ENCODE peak calls at places on chromosomes 1 and 21, in seven cellular contexts. One of them, this sample, is unnamed.

GRCh38 chr1:225627304-225627947 is 25.5 kb downstream of the ENAH start:
- DNase-seq in activated CD8-positive, alpha-beta memory T cell treated with anti-CD3 and anti-CD28 coated beads for 24 hours: no peak
- DNase-seq in anterior cingulate cortex: no peak
- DNase-seq in progenitor cell of endocrine pancreas: no peak
- DNase-seq in stimulated activated CD8-positive, alpha-beta memory T cell treated with anti-CD3 and anti-CD28 coated beads, Interleukin-7, amount 100 ng/mL, for 24 hours: no peak
- DNase-seq in iPS-NIHi11: no peak
- DNase-seq in M059J: no peak
- DNase-seq in this sample: no peak

GRCh38 chr1:29129916-29130315 is 6.2 kb upstream of the TMEM200B start:
- DNase-seq in iPS-NIHi11: no peak
- DNase-seq in anterior cingulate cortex: no peak
- DNase-seq in M059J: peak; percentile 61
- DNase-seq in stimulated activated CD8-positive, alpha-beta memory T cell treated with anti-CD3 and anti-CD28 coated beads, Interleukin-7, amount 100 ng/mL, for 24 hours: no peak
- DNase-seq in activated CD8-positive, alpha-beta memory T cell treated with anti-CD3 and anti-CD28 coated beads for 24 hours: no peak
- DNase-seq in progenitor cell of endocrine pancreas: no peak
- DNase-seq in this sample: no peak

GRCh38 chr1:37498872-37499617 is 15.5 kb downstream of the MEAF6 start:
- DNase-seq in iPS-NIHi11: no peak
- DNase-seq in activated CD8-positive, alpha-beta memory T cell treated with anti-CD3 and anti-CD28 coated beads for 24 hours: no peak
- DNase-seq in anterior cingulate cortex: no peak
- DNase-seq in M059J: peak; percentile 88
- DNase-seq in stimulated activated CD8-positive, alpha-beta memory T cell treated with anti-CD3 and anti-CD28 coated beads, Interleukin-7, amount 100 ng/mL, for 24 hours: no peak
- DNase-seq in progenitor cell of endocrine pancreas: no peak
- DNase-seq in this sample: no peak

GRCh38 chr1:183736391-183736790 is 68.5 kb upstream of the RGL1 start:
- DNase-seq in stimulated activated CD8-positive, alpha-beta memory T cell treated with anti-CD3 and anti-CD28 coated beads, Interleukin-7, amount 100 ng/mL, for 24 hours: no peak
- DNase-seq in anterior cingulate cortex: no peak
- DNase-seq in progenitor cell of endocrine pancreas: no peak
- DNase-seq in iPS-NIHi11: no peak
- DNase-seq in M059J: no peak
- DNase-seq in activated CD8-positive, alpha-beta memory T cell treated with anti-CD3 and anti-CD28 coated beads for 24 hours: no peak
- DNase-seq in this sample: no peak

GRCh38 chr1:157157481-157158190 is 19.4 kb upstream of the ETV3 start:
- DNase-seq in progenitor cell of endocrine pancreas: no peak
- DNase-seq in stimulated activated CD8-positive, alpha-beta memory T cell treated with anti-CD3 and anti-CD28 coated beads, Interleukin-7, amount 100 ng/mL, for 24 hours: no peak
- DNase-seq in iPS-NIHi11: no peak
- DNase-seq in activated CD8-positive, alpha-beta memory T cell treated with anti-CD3 and anti-CD28 coated beads for 24 hours: no peak
- DNase-seq in anterior cingulate cortex: no peak
- DNase-seq in M059J: peak; percentile 38
- DNase-seq in this sample: no peak

GRCh38 chr1:200774735-200775449 is 36.2 kb downstream of the CAMSAP2 start:
- DNase-seq in stimulated activated CD8-positive, alpha-beta memory T cell treated with anti-CD3 and anti-CD28 coated beads, Interleukin-7, amount 100 ng/mL, for 24 hours: no peak
- DNase-seq in progenitor cell of endocrine pancreas: no peak
- DNase-seq in anterior cingulate cortex: no peak
- DNase-seq in M059J: no peak
- DNase-seq in activated CD8-positive, alpha-beta memory T cell treated with anti-CD3 and anti-CD28 coated beads for 24 hours: no peak
- DNase-seq in iPS-NIHi11: no peak
- DNase-seq in this sample: no peak

GRCh38 chr21:43658094-43658725 is 1.1 kb downstream of the HSF2BP start:
- DNase-seq in anterior cingulate cortex: no peak
- DNase-seq in M059J: no peak
- DNase-seq in activated CD8-positive, alpha-beta memory T cell treated with anti-CD3 and anti-CD28 coated beads for 24 hours: no peak
- DNase-seq in stimulated activated CD8-positive, alpha-beta memory T cell treated with anti-CD3 and anti-CD28 coated beads, Interleukin-7, amount 100 ng/mL, for 24 hours: no peak
- DNase-seq in progenitor cell of endocrine pancreas: no peak
- DNase-seq in iPS-NIHi11: no peak
- DNase-seq in this sample: no peak

GRCh38 chr1:184567648-184568047 is 180.8 kb downstream of the C1orf21 start:
- DNase-seq in progenitor cell of endocrine pancreas: no peak
- DNase-seq in M059J: peak; percentile 64
- DNase-seq in anterior cingulate cortex: no peak
- DNase-seq in activated CD8-positive, alpha-beta memory T cell treated with anti-CD3 and anti-CD28 coated beads for 24 hours: no peak
- DNase-seq in iPS-NIHi11: no peak
- DNase-seq in stimulated activated CD8-positive, alpha-beta memory T cell treated with anti-CD3 and anti-CD28 coated beads, Interleukin-7, amount 100 ng/mL, for 24 hours: no peak
- DNase-seq in this sample: no peak

GRCh38 chr1:155009221-155009711 is 6.7 kb downstream of the ZBTB7B start:
- DNase-seq in anterior cingulate cortex: no peak
- DNase-seq in activated CD8-positive, alpha-beta memory T cell treated with anti-CD3 and anti-CD28 coated beads for 24 hours: no peak
- DNase-seq in stimulated activated CD8-positive, alpha-beta memory T cell treated with anti-CD3 and anti-CD28 coated beads, Interleukin-7, amount 100 ng/mL, for 24 hours: no peak
- DNase-seq in M059J: no peak
- DNase-seq in iPS-NIHi11: no peak
- DNase-seq in progenitor cell of endocrine pancreas: no peak
- DNase-seq in this sample: no peak

GRCh38 chr1:175826705-175827104 is 83.3 kb upstream of the TNR start:
- DNase-seq in iPS-NIHi11: no peak
- DNase-seq in M059J: no peak
- DNase-seq in progenitor cell of endocrine pancreas: no peak
- DNase-seq in anterior cingulate cortex: no peak
- DNase-seq in stimulated activated CD8-positive, alpha-beta memory T cell treated with anti-CD3 and anti-CD28 coated beads, Interleukin-7, amount 100 ng/mL, for 24 hours: no peak
- DNase-seq in activated CD8-positive, alpha-beta memory T cell treated with anti-CD3 and anti-CD28 coated beads for 24 hours: no peak
- DNase-seq in this sample: no peak

GRCh38 chr1:220529530-220529920 is 1.6 kb downstream of the MARK1 start:
- DNase-seq in iPS-NIHi11: no peak
- DNase-seq in anterior cingulate cortex: no peak
- DNase-seq in stimulated activated CD8-positive, alpha-beta memory T cell treated with anti-CD3 and anti-CD28 coated beads, Interleukin-7, amount 100 ng/mL, for 24 hours: no peak
- DNase-seq in activated CD8-positive, alpha-beta memory T cell treated with anti-CD3 and anti-CD28 coated beads for 24 hours: no peak
- DNase-seq in progenitor cell of endocrine pancreas: no peak
- DNase-seq in M059J: no peak
- DNase-seq in this sample: no peak

GRCh38 chr1:110436635-110437034 is 14.3 kb upstream of the PROK1 start:
- DNase-seq in progenitor cell of endocrine pancreas: no peak
- DNase-seq in anterior cingulate cortex: no peak
- DNase-seq in activated CD8-positive, alpha-beta memory T cell treated with anti-CD3 and anti-CD28 coated beads for 24 hours: no peak
- DNase-seq in iPS-NIHi11: peak; percentile 32
- DNase-seq in stimulated activated CD8-positive, alpha-beta memory T cell treated with anti-CD3 and anti-CD28 coated beads, Interleukin-7, amount 100 ng/mL, for 24 hours: no peak
- DNase-seq in M059J: peak; percentile 84
- DNase-seq in this sample: no peak